ENCODE peak calls at places on chromosomes 12 and 14, in five cellular contexts. J is LNCaP clone FGC, Z is neural crest cell, N is HFF-Myc, Q is cardiac muscle cell. W is an unnamed sample.

GRCh38 chr12:74170645-74171477 is 366.8 kb upstream of the ATXN7L3B start:
- DNase-seq in Z (no peak), Q (no peak), J (no peak), N (no peak), W (no peak)

GRCh38 chr14:78902010-78902623 is 731.9 kb downstream of the NRXN3 start:
- DNase-seq in N (peak), Z (peak), Q (peak), J (peak), W (peak)

GRCh38 chr14:97788364-97788763 is 991.2 kb downstream of the VRK1 start:
- DNase-seq in J (no peak), Z (no peak), Q (no peak), N (no peak), W (no peak)

GRCh38 chr14:64467131-64467530 is 1.8 kb downstream of the AKAP5 start:
- DNase-seq in N (no peak), Q (no peak), J (no peak), Z (no peak), W (no peak)

GRCh38 chr12:57765003-57765697 is 1.7 kb downstream of the CYP27B1 start:
- DNase-seq in N (no peak), Q (peak), J (no peak), Z (no peak), W (peak)

GRCh38 chr14:68979722-68980552 is 835 bp upstream of the ACTN1 start:
- DNase-seq in J (no peak), N (no peak), Q (peak), Z (peak), W (peak)

GRCh38 chr14:103103461-103104388 is 9.2 kb downstream of the EXOC3L4 start:
- DNase-seq in J (peak), Q (peak), N (no peak), Z (no peak), W (no peak)

GRCh38 chr12:30134229-30134628 is 350.5 kb upstream of the TMTC1 start:
- DNase-seq in N (no peak), Q (peak), Z (no peak), J (peak), W (no peak)

GRCh38 chr12:13189254-13189653 is 7.3 kb upstream of the EMP1 start:
- DNase-seq in Q (no peak), Z (no peak), J (no peak), N (no peak), W (no peak)

GRCh38 chr14:74580275-74580672 is 31.8 kb downstream of the LTBP2 start:
- DNase-seq in Z (no peak), N (no peak), J (no peak), Q (no peak), W (no peak)

DNA sequence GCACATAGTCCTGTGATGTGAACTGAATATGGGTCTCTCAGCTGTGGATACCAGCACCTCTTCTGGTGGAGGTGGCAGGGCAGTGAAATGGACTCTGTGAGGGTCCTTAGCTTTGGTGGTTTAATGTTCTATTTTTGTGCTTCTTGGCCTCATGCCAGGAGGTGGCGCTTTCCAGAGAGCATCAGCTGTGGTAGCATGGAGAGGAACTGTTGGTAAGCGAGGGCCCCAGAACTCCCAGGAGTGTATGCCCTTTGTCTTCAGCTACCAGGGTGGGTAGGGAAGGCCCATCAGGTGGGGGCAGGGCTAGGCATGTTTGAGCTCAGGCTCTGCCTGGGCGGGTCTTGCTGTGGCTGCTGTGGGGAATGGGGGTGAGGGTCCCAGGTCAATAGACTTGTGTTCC is 241.7 kb downstream of the AEBP2 start:
- DNase-seq in J (no peak), Q (no peak), N (no peak), Z (no peak), W (no peak)
- TF ChIP-seq CTCF in J (no peak), Q (no peak), N (no peak), Z (no peak), W (no peak)

DNA sequence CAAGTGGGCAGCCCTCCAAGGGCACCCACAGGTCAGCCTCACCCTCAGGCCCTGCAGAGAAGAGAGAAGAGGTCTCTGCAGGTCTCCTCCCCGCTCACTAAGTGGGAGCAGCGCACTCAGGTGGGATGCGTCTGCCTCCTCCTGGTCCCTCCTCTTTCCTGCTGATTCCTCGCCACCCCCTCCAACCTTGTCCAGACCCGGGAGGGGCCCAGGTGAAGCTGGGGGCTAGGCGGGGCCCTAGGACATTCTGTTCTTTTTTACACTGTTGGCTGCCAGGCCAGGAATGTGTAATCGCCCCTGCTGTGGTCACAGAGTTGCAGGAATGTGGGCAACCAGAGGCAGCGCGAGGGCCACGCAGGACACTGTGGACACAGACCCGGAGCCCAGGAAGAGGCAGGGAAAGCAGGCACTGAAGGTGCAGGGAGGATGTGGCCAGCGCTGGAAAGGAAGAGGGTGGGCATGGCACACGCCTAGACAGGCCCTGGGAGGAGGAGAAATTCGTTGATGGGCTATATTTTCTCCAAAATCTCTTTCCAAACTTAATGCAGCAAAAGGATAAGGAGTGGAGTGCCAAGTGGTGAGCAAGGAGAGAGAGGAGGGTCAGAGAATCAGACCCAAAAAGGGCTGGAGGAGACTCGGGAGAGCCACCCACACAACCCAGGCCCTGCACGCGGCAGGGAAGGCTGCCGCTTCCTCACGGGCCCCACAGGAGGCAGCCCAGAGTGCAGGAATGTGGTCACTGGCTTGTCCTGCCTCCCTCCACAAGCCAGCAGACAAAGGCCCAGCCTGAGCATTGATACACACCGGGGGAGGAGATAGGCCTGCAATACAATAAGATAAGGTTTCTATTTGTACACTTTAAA is 947 bp upstream of the SCNN1A start:
- DNase-seq in Q (peak), J (no peak), N (no peak), Z (no peak), W (peak)
- TF ChIP-seq CTCF in Q (peak), J (peak), N (peak), Z (peak), W (peak)

GRCh38 chr12:6963741-6964446 is 6.6 kb downstream of the PHB2 start:
- DNase-seq in Q (no peak), Z (no peak), J (no peak), N (no peak), W (no peak)

GRCh38 chr12:6961278-6961694 is 9.2 kb downstream of the PHB2 start:
- DNase-seq in J (no peak), N (no peak), Q (no peak), Z (no peak), W (no peak)

GRCh38 chr12:6963016-6963731 is 7.3 kb downstream of the PHB2 start:
- DNase-seq in Z (no peak), J (peak), Q (no peak), N (no peak), W (no peak)

GRCh38 chr12:6961695-6962284 is 8.7 kb downstream of the PHB2 start:
- DNase-seq in Q (peak), Z (peak), N (no peak), J (peak), W (peak)

DNA sequence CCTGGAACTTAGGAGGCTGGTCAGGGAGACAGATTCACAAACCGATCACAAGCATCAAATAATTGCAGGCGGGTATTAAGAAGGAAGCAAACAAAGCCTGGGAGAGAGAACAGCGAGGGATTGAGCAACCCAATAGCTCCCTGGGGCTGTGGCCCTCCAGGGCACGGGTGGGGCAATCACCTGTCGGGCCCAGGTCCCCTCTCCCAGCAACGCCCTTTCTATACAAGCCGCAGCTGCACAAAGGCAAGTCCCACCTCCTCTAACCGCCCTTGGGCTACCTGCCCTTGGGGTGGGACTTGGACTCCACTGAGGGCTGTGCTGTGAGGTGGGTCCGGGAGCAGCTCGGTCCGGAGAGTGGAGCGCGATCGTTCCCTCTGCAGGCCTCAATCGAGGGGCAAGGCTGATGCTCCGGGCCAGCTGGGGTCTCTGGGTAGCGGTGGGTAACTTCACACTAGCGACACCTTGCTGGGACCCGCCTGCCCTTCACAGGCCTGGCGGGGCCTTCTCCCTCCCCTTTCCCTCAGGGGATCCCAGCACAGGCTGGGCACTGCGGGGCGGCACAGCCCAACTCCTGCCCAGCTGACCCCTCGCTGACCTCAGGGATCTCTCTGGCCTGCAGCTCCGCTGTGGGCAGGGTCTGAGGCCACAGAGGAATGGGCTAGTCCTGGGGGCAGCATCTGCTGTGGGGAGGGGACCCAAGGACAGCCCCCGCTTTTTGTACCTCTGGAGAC is 8.0 kb downstream of the PHB2 start:
- DNase-seq in N (no peak), Q (peak), Z (no peak), J (peak), W (no peak)
- TF ChIP-seq CTCF in N (no peak), Q (no peak), Z (no peak), J (no peak), W (no peak)

GRCh38 chr14:101854366-101854765 is 92.9 kb downstream of the PPP2R5C start:
- DNase-seq in Z (no peak), N (no peak), J (no peak), Q (no peak), W (no peak)
- TF ChIP-seq CTCF in Z (no peak), N (no peak), J (no peak), Q (no peak), W (no peak)

W was measured in nephron progenitor cell.